ENCODE peak calls at places on chromosomes 13 and 19, in five cellular contexts. I, N, K, V and P are unnamed samples.

GRCh38 chr13:99122171-99122570 is 78.5 kb upstream of the UBAC2 start:
- DNase-seq in I (no peak), N (no peak), K (no peak), V (no peak), P (no peak)

GRCh38 chr19:47863514-47863936 is 4.5 kb downstream of the TPRX2 start:
- DNase-seq in I (peak; percentile 82), N (peak; percentile 91), K (peak; percentile 72), V (peak; percentile 82), P (peak; percentile 95)

GRCh38 chr13:23428183-23428528 is 5.3 kb downstream of the SACS start:
- DNase-seq in I (no peak), N (no peak), K (no peak), V (no peak), P (no peak)

GRCh38 chr19:34217952-34218817 is 36.2 kb upstream of the GARRE1 start:
- DNase-seq in I (no peak), N (peak; percentile 45), K (no peak), V (peak; percentile 17), P (no peak)

GRCh38 chr19:6868341-6868740 is 19.0 kb upstream of the ADGRE1 start:
- DNase-seq in I (no peak), N (peak; percentile 34), K (no peak), V (no peak), P (no peak)

GRCh38 chr13:99357149-99357596 is 50.0 kb upstream of the GPR183 start:
- DNase-seq in I (no peak), N (no peak), K (no peak), V (no peak), P (no peak)

GRCh38 chr19:41861098-41861768 is 1.2 kb downstream of the RPS19 start:
- DNase-seq in I (no peak), N (no peak), K (no peak), V (no peak), P (no peak)

GRCh38 chr19:1264801-1265610 is 4.1 kb upstream of the CIRBP start:
- DNase-seq in I (peak; percentile 72), N (peak; percentile 74), K (no peak), V (peak; percentile 85), P (no peak)

GRCh38 chr19:13262450-13262849 is 112.2 kb downstream of the IER2 start:
- DNase-seq in I (no peak), N (no peak), K (no peak), V (no peak), P (no peak)

DNA sequence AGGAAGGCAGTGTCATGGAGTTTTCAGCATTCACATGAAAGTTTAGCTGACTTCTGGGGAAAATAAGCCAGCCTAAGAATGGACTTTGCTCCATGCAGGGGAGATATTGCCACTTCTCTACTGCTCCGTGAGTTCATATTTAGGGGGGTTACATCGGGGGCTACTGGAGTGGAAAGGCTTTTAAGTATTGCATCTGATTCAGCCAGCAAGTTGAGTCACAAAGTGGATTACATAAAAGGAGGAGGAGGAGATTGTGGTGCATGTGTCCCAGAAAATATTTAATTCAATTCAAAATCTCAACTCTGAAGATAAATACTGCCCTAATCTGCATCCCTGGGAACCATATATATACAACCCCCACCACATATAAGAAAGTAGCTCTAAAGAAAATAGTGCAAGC is 617.2 kb downstream of the DCT start:
- DNase-seq in I (no peak), N (no peak), K (no peak), V (no peak), P (no peak)
- H3K27ac ChIP-seq in I (no peak overlapping the region), N (no peak overlapping the region), K (no peak overlapping the region), V (no peak overlapping the region), P (no peak overlapping the region)

GRCh38 chr19:11338164-11338563 is 1.3 kb downstream of the RAB3D start:
- DNase-seq in I (no peak), N (peak; percentile 70), K (no peak), V (no peak), P (no peak)

GRCh38 chr19:11339254-11340098 is at the start of gene RAB3D:
- DNase-seq in I (peak; percentile 95), N (peak; percentile 97), K (peak; percentile 63), V (peak; percentile 94), P (peak; percentile 97)

GRCh38 chr19:11335449-11336146 is 3.9 kb downstream of the RAB3D start:
- DNase-seq in I (no peak), N (no peak), K (no peak), V (no peak), P (no peak)

GRCh38 chr19:11337080-11337479 is 2.4 kb downstream of the RAB3D start:
- DNase-seq in I (no peak), N (no peak), K (no peak), V (no peak), P (no peak)

GRCh38 chr19:11338569-11339253 is 746 bp downstream of the RAB3D start:
- DNase-seq in I (no peak), N (peak; percentile 51), K (no peak), V (peak; percentile 37), P (no peak)
- H3K27ac ChIP-seq in I (peak overlapping the region; percentile 88), N (peak overlapping the region; percentile 60), K (peak overlapping the region; percentile 62), V (peak overlapping the region; percentile 83), P (peak overlapping the region; percentile 76)

DNA sequence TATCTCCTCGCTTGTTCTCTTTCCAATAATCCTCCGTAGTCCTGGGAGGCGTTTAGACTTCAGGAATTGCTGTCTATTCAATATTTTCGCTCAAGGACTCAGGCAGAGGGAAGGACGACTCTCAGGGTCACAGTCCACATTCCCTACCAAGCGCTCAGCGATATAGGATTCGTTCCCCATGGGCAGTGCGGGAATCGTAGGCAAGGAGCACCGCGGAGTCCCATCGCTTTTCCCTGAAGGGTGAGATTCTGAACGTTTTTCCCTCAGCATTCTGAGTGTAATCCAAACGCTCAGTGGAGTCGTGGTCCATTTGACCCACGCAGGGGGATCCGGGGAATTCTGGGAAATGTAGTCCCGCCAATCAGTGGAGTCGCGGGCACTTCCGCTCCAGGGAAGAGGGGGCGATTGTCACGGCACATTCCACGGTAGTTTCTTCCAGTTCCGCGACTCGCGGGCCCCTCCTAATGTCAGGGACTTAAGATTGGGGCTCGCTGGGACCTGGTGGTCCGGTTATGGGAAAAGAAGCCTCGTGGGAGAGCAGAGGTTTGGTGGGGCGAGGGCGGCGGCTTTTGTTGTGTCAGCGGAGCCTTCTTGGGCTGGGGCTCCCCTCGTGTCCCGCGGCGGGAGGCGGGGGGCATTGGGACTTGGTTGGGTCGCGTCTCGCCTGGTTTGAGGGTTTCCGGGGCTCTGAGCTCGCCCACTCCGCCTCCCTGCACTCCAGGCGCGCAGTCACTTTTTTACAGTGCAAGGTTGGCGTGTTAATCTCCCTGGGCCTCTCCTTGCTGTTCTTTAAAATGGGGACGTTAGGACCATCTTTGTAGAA is at the start of gene ZNF234:
- DNase-seq in I (peak; percentile 84), N (peak; percentile 91), K (peak; percentile 33), V (peak; percentile 83), P (peak; percentile 95)
- H3K27ac ChIP-seq in I (peak within 1 kb of the TSS; percentile 89), N (peak within 1 kb of the TSS; percentile 65), K (peak within 1 kb of the TSS; percentile 33), V (peak within 1 kb of the TSS; percentile 72), P (peak within 1 kb of the TSS; percentile 82)

DNA sequence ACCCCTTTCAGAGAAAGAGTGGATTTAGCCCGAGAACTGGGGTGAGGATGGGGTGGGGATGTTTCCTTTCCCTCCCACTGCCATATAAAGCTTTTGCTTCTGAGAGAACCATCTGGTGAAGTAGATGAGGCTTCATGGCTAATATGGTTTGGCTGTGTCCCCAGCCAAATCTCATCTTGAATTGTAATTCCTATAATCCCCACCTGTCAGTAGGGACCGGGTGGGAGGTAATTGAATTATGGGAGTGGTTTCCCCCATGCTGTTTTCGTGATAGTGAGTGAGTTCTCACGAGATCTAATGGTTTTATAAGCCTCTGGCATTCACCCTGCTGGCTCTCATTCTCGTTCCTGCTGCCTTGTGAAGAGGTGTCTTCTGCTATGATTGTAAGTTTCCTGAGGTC is 270.9 kb downstream of the LMO7 start:
- DNase-seq in I (no peak), N (no peak), K (no peak), V (no peak), P (no peak)
- H3K27ac ChIP-seq in I (peak overlapping the region; percentile 21), N (no peak overlapping the region), K (no peak overlapping the region), V (no peak overlapping the region), P (peak overlapping the region; percentile 66)

GRCh38 chr13:91296011-91296410 is 51.5 kb upstream of the MIR17HG start:
- DNase-seq in I (no peak), N (peak; percentile 42), K (no peak), V (no peak), P (no peak)
- H3K27ac ChIP-seq in I (no peak overlapping the region), N (no peak overlapping the region), K (no peak overlapping the region), V (no peak overlapping the region), P (no peak overlapping the region)

GRCh38 chr13:108777421-108778420 is 148.3 kb downstream of the MYO16 start:
- DNase-seq in I (no peak), N (no peak), K (peak; percentile 61), V (no peak), P (no peak)
- H3K27ac ChIP-seq in I (no peak overlapping the region), N (no peak overlapping the region), K (peak overlapping the region; percentile 30), V (no peak overlapping the region), P (no peak overlapping the region)

GRCh38 chr13:33015275-33015674 is 948 bp upstream of the KL start:
- DNase-seq in I (no peak), N (no peak), K (no peak), V (no peak), P (no peak)

GRCh38 chr13:33017410-33017929 is 1.2 kb downstream of the KL start:
- DNase-seq in I (peak; percentile 48), N (peak; percentile 63), K (no peak), V (peak; percentile 18), P (no peak)

GRCh38 chr13:33014291-33014690 is 1.9 kb upstream of the KL start:
- DNase-seq in I (no peak), N (no peak), K (no peak), V (no peak), P (no peak)

GRCh38 chr13:33016414-33017409 is at the start of gene KL:
- DNase-seq in I (peak; percentile 34), N (peak; percentile 23), K (no peak), V (peak; percentile 25), P (no peak)

DNA sequence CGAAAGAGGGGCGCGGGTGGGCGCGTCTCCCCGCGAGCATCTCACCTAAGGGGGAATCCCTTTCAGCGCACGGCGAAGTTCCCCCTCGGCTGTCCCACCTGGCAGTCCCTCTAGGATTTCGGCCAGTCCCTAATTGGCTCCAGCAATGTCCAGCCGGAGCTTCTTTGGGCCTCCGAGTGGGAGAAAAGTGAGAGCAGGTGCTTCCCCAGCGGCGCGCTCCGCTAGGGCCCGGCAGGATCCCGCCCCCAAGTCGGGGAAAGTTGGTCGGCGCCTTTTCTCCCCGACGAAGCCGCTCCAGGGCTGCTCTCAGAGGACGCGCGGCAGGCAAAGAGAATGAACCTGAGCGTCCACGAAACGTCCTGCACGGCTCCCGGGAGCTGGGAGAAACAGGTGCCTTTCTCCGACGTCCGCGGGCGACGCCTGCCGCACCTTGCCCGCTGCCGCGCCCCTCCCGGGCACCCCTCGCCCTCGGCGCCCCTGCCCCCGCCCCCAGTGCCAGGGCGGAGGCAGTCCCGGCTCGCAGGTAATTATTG is 366 bp upstream of the KL start:
- DNase-seq in I (peak; percentile 19), N (peak; percentile 31), K (no peak), V (peak; percentile 17), P (no peak)
- H3K27ac ChIP-seq in I (peak overlapping the region; percentile 88), N (no peak overlapping the region), K (no peak overlapping the region), V (peak overlapping the region; percentile 72), P (peak overlapping the region; percentile 63)